ENCODE peak calls at places on chromosomes 2 and 18, in seven cellular contexts. V is GM10248, I is left ventricle myocardium inferior, H is OCI-LY7, K is AG09309, P is GM12864, C is adrenal gland. L is an unnamed sample.

GRCh38 chr2:106187426-106187825 is 6.7 kb downstream of the UXS1 start:
- DNase-seq in C (no peak), I (no peak), P (no peak), K (no peak), V (no peak), H (no peak), L (no peak)

GRCh38 chr2:62785216-62785615 is 79.7 kb downstream of the EHBP1 start:
- DNase-seq in I (no peak), P (no peak), C (no peak), H (no peak), V (peak), K (no peak), L (no peak)

GRCh38 chr18:26568513-26568912 is 20.2 kb upstream of the KCTD1 start:
- DNase-seq in H (no peak), V (no peak), C (no peak), K (no peak), P (no peak), I (no peak), L (no peak)

GRCh38 chr18:62844850-62845643 is 129.7 kb downstream of the PHLPP1 start:
- DNase-seq in H (no peak), V (peak), K (no peak), I (no peak), C (no peak), P (no peak), L (no peak)

GRCh38 chr18:33578371-33579146 is 540 bp downstream of the ASXL3 start:
- DNase-seq in C (no peak), I (peak), P (no peak), V (peak), H (peak), K (no peak), L (no peak)

GRCh38 chr2:21501344-21502027 is 377.7 kb downstream of the TDRD15 start:
- DNase-seq in K (no peak), H (no peak), C (no peak), I (no peak), P (no peak), V (no peak), L (no peak)

GRCh38 chr18:697771-698170 is 14.7 kb downstream of the ENOSF1 start:
- DNase-seq in K (no peak), H (no peak), V (no peak), P (no peak), I (no peak), C (no peak), L (no peak)

GRCh38 chr2:216539791-216540241 is 41.2 kb downstream of the RPL37A start:
- DNase-seq in H (no peak), K (no peak), V (peak), I (peak), C (peak), P (no peak), L (peak)

GRCh38 chr2:24247164-24247563 is 72.3 kb downstream of the FAM228A start:
- DNase-seq in P (no peak), K (no peak), I (no peak), C (no peak), H (no peak), V (no peak), L (no peak)

GRCh38 chr18:32576296-32576916 is 105.7 kb upstream of the GAREM1 start:
- DNase-seq in I (no peak), H (peak), V (no peak), C (no peak), P (no peak), K (no peak), L (no peak)
- TF ChIP-seq CTCF in I (peak), H (peak), V (no peak), C (no peak), P (no peak), K (peak), L (no peak)

GRCh38 chr2:236571161-236571560 is 1.5 kb downstream of the ACKR3 start:
- DNase-seq in H (no peak), C (no peak), V (no peak), I (no peak), P (no peak), K (no peak), L (no peak)

GRCh38 chr2:236568922-236569592 is 568 bp upstream of the ACKR3 start:
- DNase-seq in V (no peak), H (no peak), I (no peak), K (no peak), C (no peak), P (no peak), L (no peak)

GRCh38 chr2:236568068-236568921 is 1.3 kb upstream of the ACKR3 start:
- DNase-seq in K (no peak), C (peak), I (peak), P (no peak), V (peak), H (no peak), L (no peak)

GRCh38 chr2:236570081-236570979 is 705 bp downstream of the ACKR3 start:
- DNase-seq in H (peak), I (no peak), K (no peak), P (no peak), V (no peak), C (no peak), L (no peak)

GRCh38 chr2:236569593-236569973 is at the start of gene ACKR3:
- DNase-seq in C (peak), K (peak), H (peak), V (peak), I (peak), P (no peak), L (peak)
- TF ChIP-seq CTCF in C (peak), K (peak), H (peak), V (peak), I (peak), P (peak), L (peak)

GRCh38 chr2:138531913-138532312 is 30.3 kb downstream of the SPOPL start:
- DNase-seq in P (no peak), H (no peak), C (no peak), V (no peak), I (no peak), K (no peak), L (no peak)
- TF ChIP-seq CTCF in P (no peak), H (no peak), C (no peak), V (no peak), I (no peak), K (no peak), L (no peak)

GRCh38 chr2:237736783-237737182 is 61.8 kb upstream of the RBM44 start:
- DNase-seq in C (no peak), I (no peak), V (no peak), K (no peak), P (no peak), H (no peak), L (no peak)
- TF ChIP-seq CTCF in C (no peak), I (no peak), V (no peak), K (no peak), P (no peak), H (no peak), L (no peak)